ENCODE peak calls at places on chromosomes 11 and 22, in seven cellular contexts. A, M, P, V, N, S and B are unnamed samples.

GRCh38 chr11:94895451-94895850 is 77.9 kb downstream of the CWC15 start:
- DNase-seq in A (no peak), M (no peak), P (no peak), V (no peak), N (no peak), S (no peak), B (no peak)

GRCh38 chr11:2768471-2769408 is 68.9 kb upstream of the KCNQ1OT1 start:
- DNase-seq in A (no peak), M (peak; percentile 19), P (no peak), V (no peak), N (peak; percentile 38), S (no peak), B (peak; percentile 29)

GRCh38 chr22:27769012-27769411 is 32.5 kb downstream of the MN1 start:
- DNase-seq in A (no peak), M (no peak), P (no peak), V (no peak), N (no peak), S (no peak), B (no peak)

GRCh38 chr11:26719289-26719688 is 2.6 kb downstream of the SLC5A12 start:
- DNase-seq in A (no peak), M (no peak), P (no peak), V (no peak), N (no peak), S (no peak), B (no peak)

GRCh38 chr11:134425816-134426536 is 13.9 kb upstream of the B3GAT1 start:
- DNase-seq in A (no peak), M (no peak), P (no peak), V (no peak), N (no peak), S (no peak), B (no peak)

GRCh38 chr11:75524576-75525432 is 937 bp downstream of the GDPD5 start:
- DNase-seq in A (peak; percentile 36), M (peak; percentile 49), P (peak; percentile 29), V (no peak), N (no peak), S (peak; percentile 46), B (peak; percentile 39)

GRCh38 chr22:36299911-36300310 is 47.0 kb downstream of the APOL1 start:
- DNase-seq in A (no peak), M (no peak), P (no peak), V (no peak), N (no peak), S (no peak), B (no peak)

GRCh38 chr11:43948341-43949185 is 6.1 kb downstream of the C11orf96 start:
- DNase-seq in A (no peak), M (no peak), P (no peak), V (no peak), N (no peak), S (no peak), B (no peak)

GRCh38 chr11:46229250-46229649 is 48.2 kb upstream of the CREB3L1 start:
- DNase-seq in A (no peak), M (no peak), P (no peak), V (no peak), N (no peak), S (no peak), B (no peak)

GRCh38 chr22:27400811-27401210 is 400.7 kb downstream of the MN1 start:
- DNase-seq in A (no peak), M (no peak), P (no peak), V (no peak), N (no peak), S (no peak), B (no peak)

GRCh38 chr22:36328635-36329216 is 59.0 kb downstream of the MYH9 start:
- DNase-seq in A (no peak), M (peak; percentile 67), P (no peak), V (no peak), N (no peak), S (no peak), B (no peak)

GRCh38 chr11:74678041-74678440 is 53.2 kb downstream of the CHRDL2 start:
- DNase-seq in A (no peak), M (no peak), P (no peak), V (no peak), N (no peak), S (no peak), B (no peak)

GRCh38 chr11:61168858-61169257 is 7.6 kb upstream of the VPS37C start:
- DNase-seq in A (no peak), M (no peak), P (no peak), V (no peak), N (no peak), S (no peak), B (no peak)

GRCh38 chr11:35012467-35013191 is 96.2 kb downstream of the PDHX start:
- DNase-seq in A (no peak), M (no peak), P (no peak), V (no peak), N (no peak), S (no peak), B (no peak)

GRCh38 chr11:2807276-2807681 is 78.3 kb downstream of the CDKN1C start:
- DNase-seq in A (no peak), M (peak; percentile 90), P (peak; percentile 20), V (no peak), N (no peak), S (no peak), B (peak; percentile 66)

GRCh38 chr11:5922749-5923426 is 19.2 kb upstream of the OR56A3 start:
- DNase-seq in A (no peak), M (no peak), P (no peak), V (no peak), N (peak; percentile 2), S (no peak), B (no peak)

GRCh38 chr22:44685384-44686056 is 16.5 kb upstream of the PRR5 start:
- DNase-seq in A (no peak), M (no peak), P (no peak), V (no peak), N (peak; percentile 35), S (peak; percentile 72), B (peak; percentile 81)

GRCh38 chr11:133157180-133157579 is 375.1 kb downstream of the OPCML start:
- DNase-seq in A (no peak), M (no peak), P (no peak), V (no peak), N (no peak), S (peak; percentile 80), B (no peak)

GRCh38 chr11:86803136-86803535 is 2.8 kb downstream of the PRSS23 start:
- DNase-seq in A (no peak), M (no peak), P (no peak), V (no peak), N (no peak), S (no peak), B (no peak)
- H3K4me3 ChIP-seq in A (peak overlapping the region; percentile 87), M (no peak overlapping the region), P (no peak overlapping the region), V (peak overlapping the region; percentile 81), N (no peak overlapping the region), S (no peak overlapping the region), B (no peak overlapping the region)

GRCh38 chr22:37804502-37804885 is 3.2 kb upstream of the GCAT start:
- DNase-seq in A (no peak), M (no peak), P (no peak), V (no peak), N (no peak), S (peak; percentile 27), B (no peak)

GRCh38 chr22:37802310-37803194 is 5.2 kb upstream of the GCAT start:
- DNase-seq in A (peak; percentile 73), M (peak; percentile 73), P (peak; percentile 64), V (no peak), N (no peak), S (peak; percentile 90), B (peak; percentile 79)

GRCh38 chr22:37803636-37804371 is 3.9 kb upstream of the GCAT start:
- DNase-seq in A (no peak), M (no peak), P (no peak), V (no peak), N (no peak), S (peak; percentile 59), B (peak; percentile 44)

GRCh38 chr22:37803195-37803635 is 4.5 kb upstream of the GCAT start:
- DNase-seq in A (no peak), M (peak; percentile 38), P (no peak), V (no peak), N (no peak), S (peak; percentile 79), B (peak; percentile 47)

GRCh38 chr22:37801946-37802309 is 5.8 kb upstream of the GCAT start:
- DNase-seq in A (no peak), M (no peak), P (no peak), V (no peak), N (no peak), S (peak; percentile 45), B (no peak)
- H3K4me3 ChIP-seq in A (peak overlapping the region; percentile 80), M (peak overlapping the region; percentile 43), P (peak overlapping the region; percentile 66), V (peak overlapping the region; percentile 77), N (peak overlapping the region; percentile 61), S (peak overlapping the region; percentile 86), B (peak overlapping the region; percentile 34)

GRCh38 chr11:20611445-20611844 is 12.0 kb downstream of the SLC6A5 start:
- DNase-seq in A (no peak), M (no peak), P (no peak), V (no peak), N (no peak), S (no peak), B (no peak)

GRCh38 chr11:20610825-20611224 is 11.4 kb downstream of the SLC6A5 start:
- DNase-seq in A (no peak), M (no peak), P (no peak), V (no peak), N (no peak), S (no peak), B (no peak)

GRCh38 chr11:20611892-20612291 is 12.5 kb downstream of the SLC6A5 start:
- DNase-seq in A (no peak), M (no peak), P (no peak), V (no peak), N (no peak), S (no peak), B (no peak)

GRCh38 chr11:20608938-20609337 is 9.5 kb downstream of the SLC6A5 start:
- DNase-seq in A (no peak), M (no peak), P (no peak), V (no peak), N (no peak), S (no peak), B (no peak)

DNA sequence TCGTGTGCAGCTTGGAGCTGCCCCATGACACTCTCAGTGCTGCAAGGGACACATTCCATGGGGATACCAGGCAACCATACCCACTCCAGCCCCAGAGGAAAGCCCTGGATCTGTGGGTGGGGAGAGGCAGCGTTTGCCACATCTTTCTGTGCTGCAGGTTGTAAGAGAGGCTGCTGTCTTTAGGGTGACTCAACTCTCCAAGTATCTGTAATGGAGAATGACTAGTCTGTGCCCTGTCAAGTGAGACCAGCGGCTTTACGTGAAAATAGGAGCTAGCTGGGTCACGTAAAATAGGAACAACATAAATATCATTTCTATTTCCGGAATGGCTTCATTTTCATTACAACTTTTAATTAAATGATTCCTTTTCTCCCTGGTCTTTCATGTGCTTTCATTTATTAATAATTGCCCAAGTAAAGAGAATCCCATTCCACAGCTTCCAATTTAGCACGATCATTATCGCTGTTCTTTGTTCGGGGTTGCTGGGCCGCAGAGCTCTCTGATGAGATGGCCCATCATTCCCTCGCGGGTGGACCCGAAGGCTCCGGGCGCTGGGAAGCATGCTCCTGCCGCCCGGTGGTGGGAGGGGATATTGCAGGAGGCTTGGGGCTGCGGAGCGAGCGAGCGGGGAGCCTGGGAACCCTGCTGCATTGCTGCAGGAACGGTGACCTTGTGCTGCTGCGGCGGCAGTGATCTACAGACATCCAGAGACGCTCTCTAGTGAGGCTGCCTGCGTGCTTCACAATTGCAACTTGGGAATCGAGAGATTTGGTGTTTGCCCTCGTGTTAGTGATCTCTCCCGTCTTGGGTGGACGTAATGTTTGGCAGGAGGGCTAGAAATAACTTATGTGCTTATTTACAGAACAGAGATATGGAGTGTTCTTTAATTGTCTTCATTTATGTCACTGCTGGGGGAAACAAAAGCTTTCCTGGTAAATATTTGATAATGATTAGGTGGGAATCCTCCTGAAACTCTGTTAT is 10.6 kb downstream of the SLC6A5 start:
- DNase-seq in A (peak; percentile 77), M (peak; percentile 47), P (peak; percentile 81), V (no peak), N (peak; percentile 41), S (peak; percentile 94), B (peak; percentile 73)
- H3K4me3 ChIP-seq in A (peak overlapping the region; percentile 9), M (no peak overlapping the region), P (no peak overlapping the region), V (peak overlapping the region; percentile 32), N (peak overlapping the region; percentile 11), S (peak overlapping the region; percentile 28), B (no peak overlapping the region)

GRCh38 chr11:96242191-96242845 is 100.7 kb downstream of the MAML2 start:
- DNase-seq in A (no peak), M (no peak), P (no peak), V (no peak), N (no peak), S (no peak), B (no peak)
- H3K4me3 ChIP-seq in A (peak overlapping the region; percentile 40), M (no peak overlapping the region), P (no peak overlapping the region), V (peak overlapping the region; percentile 62), N (peak overlapping the region; percentile 47), S (no peak overlapping the region), B (no peak overlapping the region)